ENCODE peak calls at places on chromosomes 1 and 21, in eight cellular contexts. R, U, M, E, P, K, Y and F are unnamed samples.

GRCh38 chr1:99956755-99957154 is 13.0 kb upstream of the SLC35A3 start:
- DNase-seq in M (no peak), Y (no peak), K (no peak), E (no peak), P (no peak), R (no peak), U (no peak), F (no peak)

GRCh38 chr1:204599596-204599995 is 83.4 kb downstream of the MDM4 start:
- DNase-seq in E (no peak), M (no peak), Y (no peak), R (no peak), K (no peak), P (no peak), U (no peak), F (no peak)

GRCh38 chr1:228958121-228958520 is 222.8 kb downstream of the RHOU start:
- DNase-seq in M (no peak), P (no peak), K (no peak), Y (no peak), U (no peak), E (peak; percentile 29), R (no peak), F (no peak)

GRCh38 chr1:43253876-43254275 is 15.9 kb upstream of the TMEM125 start:
- DNase-seq in E (no peak), R (no peak), Y (no peak), K (no peak), U (no peak), P (no peak), M (no peak), F (no peak)

GRCh38 chr1:235450886-235451457 is 53.3 kb downstream of the B3GALNT2 start:
- DNase-seq in R (no peak), K (peak; percentile 16), U (no peak), P (no peak), E (no peak), Y (no peak), M (no peak), F (no peak)

GRCh38 chr1:171245458-171246064 is 2.7 kb upstream of the FMO1 start:
- DNase-seq in U (no peak), M (no peak), Y (no peak), K (peak; percentile 85), E (peak; percentile 35), R (no peak), P (no peak), F (no peak)

GRCh38 chr1:3028531-3029282 is 7.4 kb downstream of the ACTRT2 start:
- DNase-seq in K (no peak), E (no peak), P (no peak), R (no peak), U (peak; percentile 58), M (no peak), Y (no peak), F (no peak)

GRCh38 chr1:185317886-185318310 is 855 bp upstream of the IVNS1ABP start:
- DNase-seq in M (no peak), U (peak; percentile 87), P (peak; percentile 41), R (no peak), E (peak; percentile 9), K (peak; percentile 52), Y (peak; percentile 73), F (peak; percentile 10)

GRCh38 chr21:33300701-33301631 is 23.8 kb upstream of the IFNAR1 start:
- DNase-seq in M (no peak), Y (no peak), E (peak; percentile 65), P (no peak), U (peak; percentile 85), K (no peak), R (no peak), F (no peak)

GRCh38 chr1:9422321-9422720 is 116.9 kb upstream of the SLC25A33 start:
- DNase-seq in P (no peak), M (no peak), R (no peak), U (no peak), Y (no peak), K (no peak), E (no peak), F (no peak)

GRCh38 chr1:8880068-8880676 is 1.7 kb upstream of the ENO1 start:
- DNase-seq in Y (peak; percentile 79), K (peak; percentile 66), U (no peak), M (no peak), E (peak; percentile 73), P (no peak), R (no peak), F (peak; percentile 75)

GRCh38 chr21:26849428-26850115 is 4.4 kb upstream of the ADAMTS1 start:
- DNase-seq in R (no peak), E (no peak), Y (no peak), K (peak; percentile 81), M (no peak), U (no peak), P (no peak), F (no peak)

GRCh38 chr1:15680614-15681345 is 3.3 kb upstream of the PLEKHM2 start:
- DNase-seq in P (no peak), M (no peak), U (no peak), R (no peak), Y (no peak), E (no peak), K (peak; percentile 51), F (peak; percentile 67)

GRCh38 chr1:241531195-241532172 is 694 bp upstream of the KMO start:
- DNase-seq in P (no peak), M (no peak), K (peak; percentile 78), U (no peak), Y (no peak), R (peak; percentile 64), E (no peak), F (peak; percentile 76)

GRCh38 chr1:172497230-172497629 is 35.7 kb upstream of the SUCO start:
- DNase-seq in E (peak; percentile 54), R (peak; percentile 15), P (peak; percentile 86), U (no peak), Y (peak; percentile 46), M (no peak), K (peak; percentile 72), F (no peak)

GRCh38 chr1:115423776-115424175 is 85.7 kb upstream of the NGF start:
- DNase-seq in Y (no peak), K (no peak), R (no peak), E (no peak), M (no peak), P (no peak), U (no peak), F (no peak)

GRCh38 chr1:244029137-244029536 is 21.9 kb upstream of the ZBTB18 start:
- DNase-seq in M (no peak), K (no peak), R (no peak), P (no peak), U (no peak), E (no peak), Y (no peak), F (no peak)

GRCh38 chr1:201285846-201286245 is 2.5 kb downstream of the PKP1 start:
- DNase-seq in K (no peak), P (no peak), Y (no peak), E (no peak), R (no peak), U (peak; percentile 8), M (no peak), F (no peak)

GRCh38 chr1:171751208-171751607 is 9.3 kb upstream of the VAMP4 start:
- DNase-seq in P (no peak), K (no peak), U (no peak), R (no peak), E (no peak), M (no peak), Y (no peak), F (no peak)

GRCh38 chr1:3577300-3577699 is 34.0 kb downstream of the MEGF6 start:
- DNase-seq in U (no peak), P (no peak), R (no peak), Y (peak; percentile 30), K (no peak), M (no peak), E (no peak), F (no peak)

GRCh38 chr1:52112489-52112888 is 29.4 kb upstream of the ZFYVE9 start:
- DNase-seq in U (no peak), E (no peak), R (no peak), Y (no peak), M (no peak), P (no peak), K (no peak), F (no peak)
- TF ChIP-seq POLR2AphosphoS5 in U (no peak), E (no peak), R (no peak), Y (no peak), M (no peak), P (no peak), K (no peak), F (no peak)

GRCh38 chr1:248613742-248614141 is 16.2 kb upstream of the OR2T10 start:
- DNase-seq in K (no peak), E (no peak), U (no peak), M (no peak), P (no peak), Y (no peak), R (no peak), F (no peak)

DNA sequence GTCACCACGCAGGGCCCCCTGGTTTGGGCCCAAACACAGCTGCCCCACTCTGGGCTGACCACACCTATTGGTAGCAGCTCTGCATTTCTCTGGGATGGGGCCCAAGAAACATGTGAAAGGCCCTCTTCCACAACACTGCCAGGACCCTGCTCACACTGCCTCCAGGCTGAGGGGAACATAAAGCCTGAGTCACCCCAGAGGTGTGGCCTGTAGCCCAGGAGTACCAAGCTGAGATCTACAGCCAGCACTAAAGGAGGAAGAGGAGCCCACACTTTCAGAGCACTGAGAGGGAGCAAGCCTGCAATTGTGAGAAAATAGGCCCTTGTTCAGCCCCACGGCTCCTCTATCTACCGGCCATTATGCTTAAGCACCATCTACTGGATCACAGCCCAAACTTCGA is 14.4 kb upstream of the OR2T10 start:
- DNase-seq in K (no peak), Y (no peak), E (no peak), U (no peak), M (no peak), P (no peak), R (no peak), F (no peak)
- TF ChIP-seq CTCF in K (no peak), Y (no peak), E (no peak), U (no peak), M (no peak), P (no peak), R (no peak), F (no peak)

DNA sequence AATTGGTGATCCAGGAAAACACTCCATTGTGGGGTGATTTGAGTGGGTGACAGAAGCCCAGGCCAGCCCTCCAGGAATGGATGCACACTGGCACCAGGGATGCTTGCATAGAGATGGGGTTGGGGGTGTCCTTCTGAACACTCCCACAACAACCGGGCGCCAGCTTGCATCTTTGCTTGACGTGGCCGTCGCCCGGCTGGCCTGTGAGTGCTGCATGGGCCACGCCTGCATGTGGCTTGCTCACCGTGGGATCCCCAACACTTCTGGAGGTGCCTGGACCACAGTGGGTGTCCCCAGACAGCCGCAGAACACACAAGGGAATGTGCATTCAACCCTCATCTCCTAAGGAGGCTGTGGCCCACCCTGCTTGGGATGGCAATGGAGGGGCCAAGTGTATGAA is 55.1 kb downstream of the SIK1 start:
- DNase-seq in U (no peak), P (no peak), R (no peak), M (no peak), K (no peak), E (no peak), Y (no peak), F (no peak)
- TF ChIP-seq POLR2AphosphoS5 in U (no peak), P (no peak), R (no peak), M (no peak), K (no peak), E (no peak), Y (no peak), F (no peak)

DNA sequence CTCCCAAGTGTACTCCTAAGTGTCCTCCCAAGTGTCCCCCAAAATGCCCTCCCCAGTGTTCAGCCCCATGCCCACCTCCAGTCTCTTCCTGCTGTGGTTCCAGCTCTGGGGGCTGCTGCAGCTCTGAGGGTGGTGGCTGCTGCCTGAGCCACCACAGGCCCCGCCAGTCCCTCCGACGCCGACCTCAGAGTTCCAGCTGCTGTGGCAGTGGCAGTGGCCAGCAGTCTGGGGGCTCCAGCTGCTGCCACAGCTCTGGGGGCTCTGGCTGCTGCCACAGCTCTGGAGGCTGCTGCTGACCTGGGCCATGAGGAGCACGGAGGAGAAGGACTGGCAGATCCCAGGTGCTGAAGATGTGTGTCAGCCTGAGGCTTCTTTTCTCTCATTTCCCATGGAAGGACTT is 993 bp downstream of the LCE5A start:
- DNase-seq in M (peak; percentile 83), K (no peak), U (no peak), Y (no peak), R (no peak), E (no peak), P (no peak), F (no peak)
- TF ChIP-seq CTCF in M (no peak), K (no peak), U (no peak), Y (no peak), R (no peak), E (no peak), P (no peak), F (no peak)